ENCODE peak calls at places on chromosome 6, in eight cellular contexts. D is transverse colon; J is ovary; Y is CD4-positive, alpha-beta T cell; K is A549; X is neural progenitor cell; P is heart right ventricle; E is left ventricle myocardium inferior. T is an unnamed sample.

GRCh38 chr6:14072084-14072483 is 45.5 kb upstream of the CD83 start:
- DNase-seq in X (no peak), E (no peak), J (no peak), P (no peak), Y (no peak), D (no peak), K (no peak), T (no peak)

GRCh38 chr6:130019796-130020105 is 1.4 kb downstream of the L3MBTL3 start:
- DNase-seq in X (no peak), J (no peak), P (peak; percentile 8), E (no peak), Y (no peak), K (no peak), D (no peak), T (no peak)

GRCh38 chr6:77403424-77403823 is 59.9 kb downstream of the HTR1B start:
- DNase-seq in E (no peak), P (no peak), J (no peak), K (no peak), Y (no peak), X (no peak), D (no peak), T (no peak)

GRCh38 chr6:35019171-35019570 is 122.0 kb downstream of the TCP11 start:
- DNase-seq in J (no peak), K (no peak), E (no peak), Y (no peak), P (no peak), D (no peak), X (no peak), T (no peak)

GRCh38 chr6:107866606-107867301 is 42.6 kb upstream of the SCML4 start:
- DNase-seq in P (no peak), K (no peak), D (no peak), X (peak; percentile 42), E (no peak), J (no peak), Y (no peak), T (no peak)

GRCh38 chr6:44116643-44117382 is 10.4 kb downstream of the MRPL14 start:
- DNase-seq in E (no peak), K (no peak), D (no peak), P (no peak), X (no peak), J (no peak), Y (no peak), T (no peak)

GRCh38 chr6:121652726-121653623 is 217.5 kb downstream of the GJA1 start:
- DNase-seq in E (no peak), P (no peak), D (peak; percentile 8), Y (no peak), K (peak; percentile 2), J (no peak), X (no peak), T (no peak)

GRCh38 chr6:167569879-167570278 is 245.0 kb downstream of the TTLL2 start:
- DNase-seq in Y (no peak), J (no peak), D (no peak), E (no peak), P (no peak), X (no peak), K (no peak), T (no peak)

GRCh38 chr6:37966801-37967200 is 147.3 kb downstream of the ZFAND3 start:
- DNase-seq in Y (no peak), E (no peak), D (no peak), K (no peak), X (no peak), P (no peak), J (no peak), T (no peak)

GRCh38 chr6:6997282-6998193 is 110.2 kb upstream of the RREB1 start:
- DNase-seq in P (no peak), J (no peak), Y (no peak), X (no peak), D (no peak), E (no peak), K (no peak), T (no peak)

GRCh38 chr6:44454198-44454597 is 66.7 kb downstream of the CDC5L start:
- DNase-seq in P (no peak), J (no peak), K (no peak), D (no peak), X (no peak), Y (no peak), E (no peak), T (no peak)

GRCh38 chr6:157831424-157832249 is 8.6 kb downstream of the SNX9 start:
- DNase-seq in Y (no peak), P (no peak), J (no peak), E (no peak), D (no peak), K (no peak), X (peak; percentile 68), T (no peak)

GRCh38 chr6:39075010-39075738 is 26.6 kb downstream of the GLP1R start:
- DNase-seq in X (no peak), E (no peak), D (no peak), J (no peak), Y (no peak), K (no peak), P (no peak), T (no peak)

GRCh38 chr6:132764370-132764769 is 6.7 kb upstream of the VNN2 start:
- DNase-seq in E (peak; percentile 38), P (peak; percentile 30), K (peak; percentile 10), X (peak; percentile 15), J (no peak), Y (no peak), D (no peak), T (no peak)

GRCh38 chr6:92826633-92827032 is 592.7 kb downstream of the EPHA7 start:
- DNase-seq in J (no peak), P (no peak), E (no peak), Y (no peak), D (no peak), X (no peak), K (no peak), T (no peak)

GRCh38 chr6:38776515-38776914 is 61.4 kb downstream of the DNAH8 start:
- DNase-seq in X (no peak), E (no peak), Y (no peak), P (no peak), D (no peak), J (no peak), K (no peak), T (no peak)

GRCh38 chr6:132314432-132314831 is 86.8 kb downstream of the MOXD1 start:
- DNase-seq in K (no peak), X (no peak), E (no peak), J (no peak), Y (no peak), D (no peak), P (no peak), T (no peak)

GRCh38 chr6:149500085-149500484 is 15.3 kb upstream of the ZC3H12D start:
- DNase-seq in E (no peak), P (no peak), K (no peak), Y (no peak), X (no peak), D (no peak), J (no peak), T (no peak)

DNA sequence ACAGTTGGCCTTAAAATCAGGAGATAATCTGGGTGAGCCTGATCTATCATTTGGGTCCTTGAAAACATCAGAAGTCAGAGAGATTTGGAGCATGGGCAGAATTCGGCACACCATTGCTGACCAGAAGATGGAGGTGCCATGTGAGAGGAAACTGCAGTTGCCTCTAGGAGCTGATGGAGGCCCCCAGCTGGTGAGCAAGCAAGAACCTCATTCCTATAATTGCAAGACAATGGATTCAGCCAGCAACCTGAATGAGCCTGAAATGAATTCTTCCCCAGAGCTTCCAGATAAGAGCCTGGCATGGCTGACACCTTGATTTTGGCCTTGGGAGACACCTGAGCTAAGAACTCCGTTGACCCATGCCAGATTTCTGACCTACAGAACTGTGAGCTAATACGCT is 76.3 kb upstream of the FYN start:
- DNase-seq in K (no peak), X (no peak), E (no peak), J (no peak), P (no peak), D (no peak), Y (no peak), T (no peak)
- H3K27ac ChIP-seq in K (no peak overlapping the region), X (no peak overlapping the region), E (no peak overlapping the region), J (no peak overlapping the region), P (no peak overlapping the region), D (no peak overlapping the region), Y (no peak overlapping the region), T (no peak overlapping the region)

DNA sequence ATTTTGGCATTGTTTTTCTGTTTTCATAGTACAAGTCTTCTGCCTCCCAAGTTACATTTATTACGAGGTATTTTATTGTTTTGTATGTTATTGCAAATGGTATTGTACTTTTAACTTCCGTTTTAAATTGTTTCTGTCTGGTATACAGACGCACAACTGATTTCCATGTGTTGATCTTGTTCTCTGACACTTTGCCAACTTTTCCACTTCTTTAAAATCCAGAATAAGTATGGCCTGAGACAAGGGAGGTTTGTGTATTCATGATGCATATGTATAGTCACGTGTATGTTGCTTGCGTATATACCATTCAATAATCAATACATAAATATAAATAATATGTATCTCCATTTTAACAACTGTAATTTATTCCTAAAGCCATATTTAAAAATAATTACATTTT is 41.2 kb downstream of the THBS2 start:
- DNase-seq in J (no peak), P (no peak), E (no peak), X (no peak), K (no peak), Y (no peak), D (no peak), T (no peak)
- H3K27ac ChIP-seq in J (no peak overlapping the region), P (peak overlapping the region; percentile 91), E (peak overlapping the region; percentile 89), X (no peak overlapping the region), K (peak overlapping the region; percentile 90), Y (no peak overlapping the region), D (peak overlapping the region; percentile 81), T (no peak overlapping the region)

GRCh38 chr6:32191696-32192607 is 491 bp downstream of the GPSM3 start:
- DNase-seq in E (no peak), X (no peak), J (no peak), D (no peak), Y (no peak), P (no peak), K (no peak), T (no peak)
- H3K27ac ChIP-seq in E (peak overlapping the region; percentile 98), X (no peak overlapping the region), J (no peak overlapping the region), D (peak overlapping the region; percentile 98), Y (peak overlapping the region; percentile 93), P (peak overlapping the region; percentile 99), K (peak overlapping the region; percentile 30), T (peak overlapping the region; percentile 98)

DNA sequence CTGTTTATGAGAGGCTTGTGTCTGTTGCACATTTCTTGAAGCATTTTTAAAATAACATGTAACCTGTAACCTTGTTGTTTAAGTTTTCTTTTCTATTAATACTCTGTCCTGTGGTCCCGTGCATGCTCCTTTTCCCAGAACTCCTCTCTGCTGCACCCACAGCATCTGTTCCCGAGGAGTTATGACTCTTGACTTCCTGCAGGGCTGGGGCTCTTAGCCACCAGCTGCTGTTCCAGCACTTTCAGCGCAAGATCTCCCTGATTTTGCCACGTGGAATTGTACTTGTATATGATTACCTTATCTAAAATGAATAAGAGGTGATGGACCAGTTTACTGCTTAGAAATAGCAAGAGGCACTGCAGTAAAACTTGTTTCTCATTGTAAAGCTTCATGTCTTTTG is 150.6 kb downstream of the QKI start:
- DNase-seq in D (no peak), J (no peak), P (no peak), K (no peak), X (no peak), E (no peak), Y (no peak), T (no peak)
- H3K27ac ChIP-seq in D (no peak overlapping the region), J (no peak overlapping the region), P (peak overlapping the region; percentile 5), K (no peak overlapping the region), X (peak overlapping the region; percentile 5), E (peak overlapping the region; percentile 50), Y (no peak overlapping the region), T (no peak overlapping the region)

GRCh38 chr6:31143148-31143547 is 4.3 kb upstream of the PSORS1C2 start:
- DNase-seq in J (peak; percentile 79), P (peak; percentile 68), D (no peak), K (no peak), X (peak; percentile 70), Y (no peak), E (peak; percentile 75), T (no peak)
- H3K27ac ChIP-seq in J (no peak overlapping the region), P (peak overlapping the region; percentile 73), D (peak overlapping the region; percentile 86), K (no peak overlapping the region), X (no peak overlapping the region), Y (no peak overlapping the region), E (peak overlapping the region; percentile 85), T (no peak overlapping the region)

T was measured in substantia nigra.